ENCODE peak calls at places on chromosomes 1 and 21, in four cellular contexts. S is ovary, J is GM23338, A is BE2C. E is an unnamed sample.

GRCh38 chr1:91779603-91780021 is 106.3 kb downstream of the TGFBR3 start:
- DNase-seq in S (peak; percentile 15), J (no peak), A (no peak), E (no peak)

GRCh38 chr1:81702903-81703302 is 97.8 kb upstream of the ADGRL2 start:
- DNase-seq in S (no peak), J (no peak), A (no peak), E (no peak)

GRCh38 chr1:5971471-5972197 is 20.6 kb downstream of the NPHP4 start:
- DNase-seq in S (no peak), J (no peak), A (no peak), E (no peak)

GRCh38 chr1:183724350-183725042 is 71.4 kb upstream of the APOBEC4 start:
- DNase-seq in S (no peak), J (no peak), A (no peak), E (no peak)

GRCh38 chr1:41282679-41283317 is 40.7 kb upstream of the SCMH1 start:
- DNase-seq in S (peak; percentile 46), J (peak; percentile 80), A (peak; percentile 50), E (no peak)

GRCh38 chr1:66576645-66577044 is 42.7 kb downstream of the SGIP1 start:
- DNase-seq in S (peak; percentile 19), J (no peak), A (peak; percentile 48), E (no peak)

GRCh38 chr1:66403031-66403731 is 130.8 kb upstream of the SGIP1 start:
- DNase-seq in S (no peak), J (peak; percentile 22), A (no peak), E (no peak)

GRCh38 chr1:1216770-1217620 is 3.0 kb upstream of the TNFRSF4 start:
- DNase-seq in S (no peak), J (no peak), A (no peak), E (no peak)

GRCh38 chr1:45802343-45803298 is 791 bp upstream of the MAST2 start:
- DNase-seq in S (peak; percentile 81), J (peak; percentile 58), A (peak; percentile 75), E (peak; percentile 44)

GRCh38 chr1:47021070-47021469 is 2.4 kb upstream of the CYP4X1 start:
- DNase-seq in S (no peak), J (no peak), A (no peak), E (no peak)
- H3K27me3 ChIP-seq in S (no peaks in the 10 kb centered on the region), J (peaks cover 27% of the 10 kb centered on the region), A (peaks cover 8% of the 10 kb centered on the region), E (no peaks in the 10 kb centered on the region)

GRCh38 chr1:207264663-207265270 is 56.7 kb upstream of the CD55 start:
- DNase-seq in S (no peak), J (no peak), A (no peak), E (no peak)

GRCh38 chr1:207259391-207259790 is 62.1 kb upstream of the CD55 start:
- DNase-seq in S (no peak), J (peak; percentile 69), A (no peak), E (no peak)

GRCh38 chr1:207256869-207257268 is 64.6 kb upstream of the CD55 start:
- DNase-seq in S (no peak), J (no peak), A (no peak), E (no peak)

GRCh38 chr1:207261971-207262370 is 59.5 kb upstream of the CD55 start:
- DNase-seq in S (no peak), J (no peak), A (no peak), E (no peak)
- H3K27me3 ChIP-seq in S (no peaks in the 10 kb centered on the region), J (no peaks in the 10 kb centered on the region), A (no peaks in the 10 kb centered on the region), E (no peaks in the 10 kb centered on the region)

GRCh38 chr1:112312315-112312714 is 83.7 kb upstream of the CTTNBP2NL start:
- DNase-seq in S (no peak), J (no peak), A (no peak), E (no peak)
- H3K27me3 ChIP-seq in S (no peaks in the 10 kb centered on the region), J (no peaks in the 10 kb centered on the region), A (peaks cover 21% of the 10 kb centered on the region), E (no peaks in the 10 kb centered on the region)

GRCh38 chr1:48749068-48749467 is 27.6 kb downstream of the BEND5 start:
- DNase-seq in S (no peak), J (no peak), A (no peak), E (no peak)

GRCh38 chr1:48753293-48753692 is 23.4 kb downstream of the BEND5 start:
- DNase-seq in S (no peak), J (peak; percentile 7), A (no peak), E (no peak)

GRCh38 chr1:48750089-48750488 is 26.6 kb downstream of the BEND5 start:
- DNase-seq in S (no peak), J (no peak), A (no peak), E (no peak)
- H3K27me3 ChIP-seq in S (no peaks in the 10 kb centered on the region), J (no peaks in the 10 kb centered on the region), A (no peaks in the 10 kb centered on the region), E (no peaks in the 10 kb centered on the region)

DNA sequence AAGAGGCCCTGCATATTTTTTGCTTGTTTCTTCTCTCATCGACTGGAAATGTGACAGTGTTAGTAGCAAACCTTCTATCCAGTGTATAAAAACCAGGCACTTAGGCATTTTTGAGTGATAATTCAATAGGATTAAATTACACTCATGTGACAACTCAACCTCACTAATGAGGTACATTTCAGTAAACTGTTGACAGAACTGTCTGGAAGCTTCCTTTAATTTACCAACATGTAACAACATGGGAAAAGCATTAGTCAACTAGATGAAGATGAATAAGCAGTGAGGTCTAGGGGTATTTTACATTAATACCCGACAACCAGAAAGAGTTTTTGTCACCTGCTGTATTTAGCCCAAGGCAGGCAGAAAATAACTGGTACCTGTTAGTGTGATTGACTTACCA is 35.3 kb upstream of the RRP15 start:
- DNase-seq in S (no peak), J (no peak), A (no peak), E (no peak)
- H3K27me3 ChIP-seq in S (no peaks in the 10 kb centered on the region), J (no peaks in the 10 kb centered on the region), A (peaks cover 35% of the 10 kb centered on the region), E (no peaks in the 10 kb centered on the region)

DNA sequence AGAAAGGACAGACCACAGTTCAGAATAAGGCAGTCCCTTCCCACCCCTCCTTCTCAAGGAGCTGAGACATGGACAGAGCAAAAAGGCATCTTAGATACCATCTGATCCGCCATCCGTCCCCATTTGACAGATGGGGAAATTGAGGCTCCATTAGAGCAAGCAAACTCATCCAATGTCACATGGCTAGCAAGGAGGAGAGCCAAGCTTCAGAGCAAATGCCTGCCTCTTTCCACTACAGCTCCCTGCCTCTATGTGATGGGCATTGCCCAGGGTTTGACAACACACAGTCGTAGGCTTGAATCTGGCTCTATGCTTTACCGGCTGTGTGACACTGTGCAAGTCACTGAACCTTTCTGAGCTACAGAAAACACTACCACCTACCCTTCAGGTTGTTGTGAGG is 3.9 kb downstream of the SLC30A2 start:
- DNase-seq in S (no peak), J (no peak), A (no peak), E (no peak)
- H3K27me3 ChIP-seq in S (peaks cover 3% of the 10 kb centered on the region), J (peaks cover 53% of the 10 kb centered on the region), A (peaks cover 34% of the 10 kb centered on the region), E (peaks cover 30% of the 10 kb centered on the region)

DNA sequence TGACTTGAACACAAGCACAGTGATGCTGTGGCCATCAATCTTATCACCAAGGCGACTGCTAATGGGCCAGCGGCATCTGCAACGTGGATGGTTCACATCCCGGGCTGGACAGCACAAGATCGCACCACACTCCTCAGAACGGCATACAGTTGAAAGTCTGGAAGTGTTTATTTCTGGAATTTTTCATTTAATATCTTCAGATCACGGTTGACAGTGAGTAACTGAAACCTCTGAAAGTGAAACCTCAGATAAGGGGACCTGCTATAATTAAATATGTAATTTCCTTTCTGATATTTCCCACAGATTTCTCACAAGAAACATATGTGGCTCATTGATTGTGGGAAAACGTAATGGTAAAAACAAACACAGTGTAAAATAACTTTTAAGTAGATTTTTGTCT is 83.7 kb downstream of the POFUT2 start:
- DNase-seq in S (no peak), J (no peak), A (no peak), E (no peak)
- H3K27me3 ChIP-seq in S (no peaks in the 10 kb centered on the region), J (no peaks in the 10 kb centered on the region), A (no peaks in the 10 kb centered on the region), E (no peaks in the 10 kb centered on the region)

DNA sequence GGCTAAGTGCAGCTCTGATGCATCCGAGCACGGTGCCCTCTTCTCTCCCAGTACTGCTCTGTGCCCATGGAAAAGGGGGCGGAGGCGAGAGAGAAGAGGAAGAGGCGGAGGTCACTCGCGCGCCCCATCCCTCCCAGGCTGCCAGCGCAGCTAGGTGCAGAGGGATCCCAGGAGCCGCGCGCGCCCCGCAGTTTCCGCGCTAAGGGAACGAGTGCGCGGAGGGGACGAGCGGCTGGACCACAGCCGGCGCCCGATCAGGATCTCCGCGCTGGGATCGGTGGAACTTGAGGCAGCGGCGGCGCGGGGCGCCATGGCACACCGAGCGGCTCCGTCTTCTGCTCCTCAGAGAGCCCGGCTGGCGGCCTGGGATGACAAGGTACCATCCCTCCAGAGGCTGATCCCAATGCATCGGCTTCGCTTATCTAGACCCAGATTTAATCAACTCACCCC is at the start of gene PTGFR:
- DNase-seq in S (peak; percentile 44), J (peak; percentile 79), A (peak; percentile 16), E (no peak)
- H3K27me3 ChIP-seq in S (no peaks in the 10 kb centered on the region), J (peaks cover 57% of the 10 kb centered on the region), A (peaks cover 15% of the 10 kb centered on the region), E (no peaks in the 10 kb centered on the region)

GRCh38 chr1:24058671-24059455 is 53.1 kb downstream of the MYOM3 start:
- DNase-seq in S (no peak), J (no peak), A (no peak), E (no peak)
- H3K27me3 ChIP-seq in S (no peaks in the 10 kb centered on the region), J (no peaks in the 10 kb centered on the region), A (no peaks in the 10 kb centered on the region), E (no peaks in the 10 kb centered on the region)

E was measured in dorsolateral prefrontal cortex.